ENCODE peak calls at places on chromosomes 16 and 17, in seven cellular contexts. H is Peyer's patch, Z is mucosa of descending colon, O is SJCRH30, B is neuronal stem cell, D is AG04450, X is tibial nerve. L is an unnamed sample.

GRCh38 chr16:84136331-84137125 is 8.4 kb downstream of the HSDL1 start:
- DNase-seq in X (no peak), Z (no peak), B (no peak), O (peak; percentile 28), H (no peak), D (no peak), L (no peak)

GRCh38 chr16:82011199-82011641 is at the start of gene SDR42E1:
- DNase-seq in B (no peak), X (no peak), O (peak; percentile 8), Z (peak; percentile 81), H (peak; percentile 88), D (no peak), L (no peak)

GRCh38 chr16:58366247-58367031 is 25.8 kb upstream of the GINS3 start:
- DNase-seq in X (no peak), H (no peak), O (no peak), B (no peak), D (no peak), Z (no peak), L (peak; percentile 1)

GRCh38 chr17:16516594-16517018 is 24.6 kb upstream of the LRRC75A start:
- DNase-seq in X (no peak), D (peak; percentile 29), H (peak; percentile 40), O (peak; percentile 90), Z (no peak), B (no peak), L (peak; percentile 44)

GRCh38 chr16:87460936-87461335 is 31.9 kb downstream of the ZCCHC14 start:
- DNase-seq in O (no peak), H (no peak), B (no peak), D (no peak), Z (no peak), X (no peak), L (no peak)

GRCh38 chr16:57475711-57476339 is 10.5 kb downstream of the DOK4 start:
- DNase-seq in H (peak; percentile 81), B (no peak), D (no peak), Z (peak; percentile 67), X (no peak), O (peak; percentile 73), L (no peak)

GRCh38 chr17:71237903-71238538 is 882.8 kb upstream of the SOX9 start:
- DNase-seq in X (no peak), D (no peak), B (no peak), H (no peak), O (peak; percentile 21), Z (no peak), L (peak; percentile 90)

GRCh38 chr16:55645986-55646385 is 9.8 kb upstream of the SLC6A2 start:
- DNase-seq in H (no peak), B (no peak), Z (no peak), O (no peak), D (no peak), X (no peak), L (no peak)

GRCh38 chr17:59859444-59860025 is 33.2 kb downstream of the TUBD1 start:
- DNase-seq in X (no peak), D (no peak), B (no peak), H (no peak), O (peak; percentile 25), Z (no peak), L (peak; percentile 73)

GRCh38 chr16:68915561-68915960 is 72.2 kb downstream of the TANGO6 start:
- DNase-seq in O (no peak), D (no peak), H (no peak), Z (no peak), B (no peak), X (no peak), L (no peak)

GRCh38 chr16:70522216-70523000 is 946 bp downstream of the COG4 start:
- DNase-seq in B (no peak), Z (no peak), H (no peak), X (no peak), D (no peak), O (no peak), L (no peak)

GRCh38 chr16:19118938-19119431 is 5.2 kb downstream of the ITPRIPL2 start:
- DNase-seq in O (no peak), Z (no peak), X (no peak), B (no peak), D (peak; percentile 78), H (peak; percentile 55), L (peak; percentile 89)

GRCh38 chr16:11249233-11250061 is 6.6 kb downstream of the SOCS1 start:
- DNase-seq in Z (no peak), B (no peak), X (no peak), D (no peak), H (no peak), O (no peak), L (no peak)

GRCh38 chr17:297758-298157 is 54.8 kb downstream of the RPH3AL start:
- DNase-seq in B (no peak), X (no peak), Z (peak; percentile 32), D (no peak), O (no peak), H (no peak), L (no peak)

GRCh38 chr16:66902648-66903543 is 15.8 kb downstream of the CDH16 start:
- DNase-seq in H (no peak), B (no peak), X (no peak), Z (no peak), O (peak; percentile 56), D (no peak), L (no peak)

GRCh38 chr17:64182325-64183012 is 52.5 kb upstream of the ERN1 start:
- DNase-seq in B (no peak), X (no peak), H (no peak), O (no peak), D (no peak), Z (no peak), L (no peak)

GRCh38 chr17:77214743-77215142 is 74.0 kb downstream of the SEC14L1 start:
- DNase-seq in Z (peak; percentile 34), X (no peak), D (no peak), H (peak; percentile 57), B (no peak), O (peak; percentile 58), L (peak; percentile 57)

GRCh38 chr16:12639044-12639443 is 164.6 kb downstream of the CPPED1 start:
- DNase-seq in O (no peak), Z (no peak), X (no peak), B (no peak), H (no peak), D (no peak), L (peak; percentile 79)

GRCh38 chr16:10684541-10685151 is 10.1 kb downstream of the TEKT5 start:
- DNase-seq in O (peak; percentile 2), Z (no peak), D (no peak), X (no peak), B (no peak), H (no peak), L (no peak)

GRCh38 chr16:50021509-50021908 is 3.5 kb upstream of the CNEP1R1 start:
- DNase-seq in H (no peak), B (peak; percentile 24), Z (no peak), D (no peak), X (no peak), O (peak; percentile 13), L (peak; percentile 6)

DNA sequence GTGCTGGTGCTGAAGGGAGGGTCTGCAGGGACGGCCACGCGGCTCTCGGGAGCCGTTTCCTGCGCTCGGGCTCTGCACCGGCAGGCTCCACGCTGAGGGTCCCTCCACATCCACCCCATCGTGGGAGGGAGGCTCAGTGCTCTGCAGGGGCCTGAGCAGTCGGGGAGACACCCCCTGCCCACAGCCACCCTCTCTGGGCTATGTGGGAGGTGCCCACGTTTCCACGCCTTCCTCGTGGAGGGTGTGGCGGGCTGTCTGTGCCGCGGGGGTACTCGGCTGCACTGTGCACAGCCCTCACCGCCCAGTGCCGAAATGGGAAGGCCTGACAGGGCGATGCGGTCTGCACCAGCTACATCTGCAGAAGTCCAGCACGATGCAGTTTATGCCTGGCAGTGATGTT is 25.5 kb upstream of the ZNF750 start:
- DNase-seq in O (no peak), D (no peak), B (no peak), H (no peak), Z (peak; percentile 46), X (no peak), L (no peak)
- H3K4me3 ChIP-seq in O (no peak overlapping the region), D (no peak overlapping the region), B (no peak overlapping the region), H (no peak overlapping the region), Z (no peak overlapping the region), X (no peak overlapping the region), L (no peak overlapping the region)

DNA sequence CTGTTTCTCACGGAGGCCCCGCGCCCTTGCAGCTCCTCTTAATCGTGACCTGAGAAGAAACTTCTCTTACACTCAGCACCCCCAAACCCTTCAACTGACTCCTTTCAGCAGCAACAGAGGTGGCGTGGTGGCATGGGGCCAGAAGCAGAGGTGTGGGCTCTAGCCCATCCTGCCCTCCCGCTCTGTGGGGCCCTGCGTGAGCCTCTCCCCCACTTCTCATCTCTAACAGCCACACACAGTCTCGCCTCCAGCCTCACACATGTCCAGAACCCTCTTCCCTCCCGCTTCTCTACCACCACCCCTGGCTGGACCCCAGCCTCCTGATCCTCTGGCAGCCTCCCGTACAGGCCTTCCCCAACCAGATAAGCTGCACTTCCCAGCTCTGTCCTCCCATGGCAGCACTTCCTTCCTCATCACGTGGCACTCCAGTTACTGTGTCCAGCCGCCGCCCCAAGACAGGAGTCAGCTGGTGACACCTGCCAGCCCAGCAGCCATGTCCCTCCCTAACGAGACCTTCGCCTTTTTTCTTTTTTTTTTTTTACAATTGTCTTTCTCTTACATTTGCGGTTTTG is 30.5 kb downstream of the NSMCE1 start:
- DNase-seq in H (peak; percentile 71), Z (peak; percentile 89), O (no peak), D (no peak), X (no peak), B (no peak), L (no peak)
- H3K4me3 ChIP-seq in H (no peak overlapping the region), Z (no peak overlapping the region), O (no peak overlapping the region), D (no peak overlapping the region), X (no peak overlapping the region), B (no peak overlapping the region), L (no peak overlapping the region)

DNA sequence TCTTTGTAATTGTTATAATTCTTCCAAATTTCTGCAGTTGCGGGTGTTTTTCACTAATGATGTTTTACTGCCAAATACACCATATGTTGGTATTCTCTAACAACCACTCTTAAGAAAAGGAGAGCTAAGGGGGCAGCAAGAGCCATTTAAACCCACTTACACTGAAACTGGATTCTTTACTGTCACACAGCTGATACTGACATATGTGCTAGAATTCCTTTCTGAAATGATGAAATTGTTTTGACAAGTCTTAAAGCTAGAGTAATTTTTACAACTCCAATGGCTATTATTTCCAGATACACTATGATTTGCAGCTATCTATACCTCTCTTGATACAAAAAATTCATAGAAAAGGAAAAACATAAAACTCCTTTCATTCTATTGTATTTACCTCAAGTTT is 483.1 kb downstream of the CDH11 start:
- DNase-seq in X (no peak), O (no peak), B (no peak), D (no peak), H (no peak), Z (no peak), L (no peak)
- H3K4me3 ChIP-seq in X (no peak overlapping the region), O (no peak overlapping the region), B (no peak overlapping the region), D (no peak overlapping the region), H (no peak overlapping the region), Z (no peak overlapping the region), L (no peak overlapping the region)

GRCh38 chr17:75318615-75319222 is 29.5 kb upstream of the SLC25A19 start:
- DNase-seq in B (no peak), X (no peak), Z (no peak), O (no peak), H (no peak), D (no peak), L (no peak)

GRCh38 chr17:75318211-75318610 is 29.0 kb upstream of the SLC25A19 start:
- DNase-seq in O (no peak), D (no peak), B (no peak), H (no peak), X (no peak), Z (no peak), L (no peak)

GRCh38 chr17:75321506-75321905 is 32.3 kb upstream of the SLC25A19 start:
- DNase-seq in H (no peak), B (no peak), Z (no peak), D (no peak), O (no peak), X (no peak), L (no peak)

GRCh38 chr17:75317671-75318070 is 28.4 kb upstream of the SLC25A19 start:
- DNase-seq in H (peak; percentile 63), B (no peak), D (no peak), X (no peak), O (no peak), Z (no peak), L (no peak)

GRCh38 chr17:75319818-75320691 is 30.8 kb upstream of the SLC25A19 start:
- DNase-seq in X (no peak), D (peak; percentile 16), H (peak; percentile 62), O (no peak), B (no peak), Z (no peak), L (peak; percentile 84)
- H3K4me3 ChIP-seq in X (no peak overlapping the region), D (no peak overlapping the region), H (no peak overlapping the region), O (no peak overlapping the region), B (no peak overlapping the region), Z (no peak overlapping the region), L (no peak overlapping the region)

L was measured in AG10803.